ENCODE peak calls at places on chromosomes 1 and 21, in nine cellular contexts. V is mucosa of descending colon, T is upper lobe of right lung, P is epithelial cell of proximal tubule, E is AG09309, K is thoracic aorta, B is progenitor cell of endocrine pancreas, W is choroid plexus epithelial cell, G is astrocyte of the cerebellum. M is an unnamed sample.

GRCh38 chr1:20174937-20175666 is 10.8 kb upstream of the UBXN10 start:
- DNase-seq in V (no peak), T (no peak), P (no peak), E (no peak), K (no peak), B (no peak), W (no peak), G (no peak), M (no peak)

GRCh38 chr1:215146252-215146975 is 63.9 kb downstream of the KCNK2 start:
- DNase-seq in V (peak), T (no peak), P (no peak), E (no peak), K (no peak), B (no peak), W (peak), G (peak), M (no peak)

GRCh38 chr1:226690460-226690982 is 48.6 kb downstream of the ITPKB start:
- DNase-seq in V (no peak), T (no peak), P (no peak), E (no peak), K (no peak), B (no peak), W (no peak), G (no peak), M (no peak)

GRCh38 chr1:218171302-218171893 is 113.7 kb upstream of the RRP15 start:
- DNase-seq in V (no peak), T (no peak), P (no peak), E (peak), K (no peak), B (no peak), W (peak), G (peak), M (no peak)

GRCh38 chr21:46572850-46573249 is 32.0 kb downstream of the S100B start:
- DNase-seq in V (no peak), T (no peak), P (no peak), E (no peak), K (no peak), B (no peak), W (no peak), G (no peak), M (no peak)

GRCh38 chr1:68429233-68429804 is 20.4 kb downstream of the RPE65 start:
- DNase-seq in V (no peak), T (no peak), P (no peak), E (no peak), K (no peak), B (no peak), W (no peak), G (no peak), M (no peak)

GRCh38 chr1:117363591-117364048 is 3.6 kb upstream of the MAN1A2 start:
- DNase-seq in V (no peak), T (no peak), P (no peak), E (no peak), K (no peak), B (no peak), W (no peak), G (no peak), M (no peak)

GRCh38 chr21:43866233-43866632 is 1.2 kb downstream of the AGPAT3 start:
- DNase-seq in V (peak), T (no peak), P (no peak), E (peak), K (no peak), B (no peak), W (peak), G (peak), M (no peak)

GRCh38 chr1:201409440-201409839 is 10.3 kb upstream of the LAD1 start:
- DNase-seq in V (no peak), T (no peak), P (no peak), E (no peak), K (no peak), B (no peak), W (no peak), G (no peak), M (no peak)

GRCh38 chr21:35095859-35096291 is 46.8 kb upstream of the RUNX1 start:
- DNase-seq in V (no peak), T (no peak), P (no peak), E (peak), K (no peak), B (no peak), W (peak), G (no peak), M (no peak)

GRCh38 chr21:29870814-29871213 is 69.0 kb downstream of the GRIK1 start:
- DNase-seq in V (no peak), T (no peak), P (no peak), E (no peak), K (no peak), B (no peak), W (no peak), G (no peak), M (no peak)

GRCh38 chr1:154148787-154149186 is 6.1 kb downstream of the NUP210L start:
- DNase-seq in V (no peak), T (no peak), P (no peak), E (no peak), K (no peak), B (no peak), W (peak), G (no peak), M (no peak)

GRCh38 chr1:65075123-65075976 is 72.7 kb upstream of the AK4 start:
- DNase-seq in V (no peak), T (no peak), P (no peak), E (peak), K (no peak), B (peak), W (peak), G (no peak), M (no peak)

GRCh38 chr1:231695439-231696255 is 69.1 kb downstream of the DISC1 start:
- DNase-seq in V (no peak), T (no peak), P (no peak), E (no peak), K (no peak), B (no peak), W (peak), G (no peak), M (no peak)

GRCh38 chr1:41314781-41315481 is 46.3 kb upstream of the FOXO6 start:
- DNase-seq in V (no peak), T (no peak), P (no peak), E (no peak), K (no peak), B (no peak), W (peak), G (no peak), M (no peak)
- TF ChIP-seq CTCF in V (no peak), T (no peak), P (no peak), E (no peak), K (no peak), B (no peak), W (no peak), G (no peak), M (no peak)

DNA sequence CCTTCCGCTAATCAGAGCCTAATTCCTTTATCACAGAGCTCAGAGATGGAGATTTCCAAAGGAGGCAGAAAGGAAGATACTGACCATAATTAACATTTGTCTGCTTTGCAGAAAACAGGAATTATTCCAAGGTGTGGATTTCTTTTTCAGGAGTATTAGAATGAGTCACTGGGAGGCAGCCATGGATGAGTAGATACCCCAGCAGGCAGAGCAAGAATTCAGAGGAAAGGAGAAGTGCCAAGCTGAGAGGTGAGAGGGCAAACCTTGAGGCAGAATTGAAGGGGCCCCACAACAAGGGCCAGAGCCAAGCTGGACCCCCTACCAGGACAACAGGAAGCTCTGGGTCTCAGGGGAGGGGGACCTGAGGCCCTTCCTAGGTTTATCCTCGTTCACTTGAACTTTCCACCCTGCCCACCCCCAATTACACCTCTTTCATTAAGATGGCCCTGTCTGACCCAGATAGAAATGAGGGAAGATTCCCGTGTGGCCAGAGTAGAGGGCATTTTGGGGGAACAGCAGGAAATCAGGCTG is 33.2 kb downstream of the MATN1 start:
- DNase-seq in V (no peak), T (peak), P (no peak), E (no peak), K (no peak), B (no peak), W (no peak), G (no peak), M (no peak)
- TF ChIP-seq CTCF in V (no peak), T (no peak), P (no peak), E (no peak), K (no peak), B (no peak), W (no peak), G (no peak), M (no peak)

GRCh38 chr1:115764541-115764940 is 4.0 kb downstream of the CASQ2 start:
- DNase-seq in V (peak), T (no peak), P (no peak), E (no peak), K (no peak), B (no peak), W (peak), G (no peak), M (no peak)
- TF ChIP-seq CTCF in V (no peak), T (peak), P (peak), E (peak), K (no peak), B (peak), W (peak), G (peak), M (peak)

DNA sequence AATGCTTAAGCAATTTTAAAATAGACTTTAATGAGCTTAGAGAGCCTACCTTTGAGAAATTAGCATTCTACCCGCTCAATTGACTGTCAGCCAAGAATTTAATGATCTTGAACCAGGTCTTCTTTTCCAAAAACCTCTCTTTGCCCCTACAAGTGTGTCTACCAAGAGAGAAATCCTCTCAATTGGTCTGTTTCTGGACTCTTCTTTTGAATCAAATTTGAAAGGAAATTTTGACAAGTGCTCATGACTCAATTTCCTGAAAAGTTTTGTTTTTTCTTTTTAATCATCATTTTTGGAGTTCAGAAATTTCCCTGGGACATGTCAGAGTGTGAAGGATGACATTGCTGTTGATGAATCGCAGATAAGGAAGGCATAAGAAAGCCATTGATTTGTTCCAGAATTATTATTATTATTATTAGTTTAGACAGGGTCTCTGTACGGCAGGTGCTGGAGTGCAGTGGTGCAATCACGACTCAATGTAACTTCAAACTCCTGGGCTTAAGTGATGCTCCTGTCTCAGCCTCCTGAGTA is 88.2 kb upstream of the AKT3 start:
- DNase-seq in V (no peak), T (no peak), P (no peak), E (no peak), K (no peak), B (no peak), W (no peak), G (no peak), M (no peak)
- TF ChIP-seq CTCF in V (no peak), T (no peak), P (no peak), E (no peak), K (no peak), B (no peak), W (no peak), G (no peak), M (no peak)

GRCh38 chr1:208153386-208153785 is 90.8 kb downstream of the PLXNA2 start:
- DNase-seq in V (no peak), T (no peak), P (no peak), E (no peak), K (no peak), B (no peak), W (no peak), G (no peak), M (no peak)

GRCh38 chr1:208155243-208155642 is 88.9 kb downstream of the PLXNA2 start:
- DNase-seq in V (no peak), T (no peak), P (no peak), E (no peak), K (no peak), B (no peak), W (no peak), G (no peak), M (no peak)

GRCh38 chr1:208156310-208156709 is 87.9 kb downstream of the PLXNA2 start:
- DNase-seq in V (no peak), T (no peak), P (no peak), E (no peak), K (no peak), B (no peak), W (no peak), G (no peak), M (no peak)

GRCh38 chr1:208154040-208154439 is 90.1 kb downstream of the PLXNA2 start:
- DNase-seq in V (peak), T (no peak), P (no peak), E (no peak), K (no peak), B (no peak), W (no peak), G (no peak), M (no peak)

DNA sequence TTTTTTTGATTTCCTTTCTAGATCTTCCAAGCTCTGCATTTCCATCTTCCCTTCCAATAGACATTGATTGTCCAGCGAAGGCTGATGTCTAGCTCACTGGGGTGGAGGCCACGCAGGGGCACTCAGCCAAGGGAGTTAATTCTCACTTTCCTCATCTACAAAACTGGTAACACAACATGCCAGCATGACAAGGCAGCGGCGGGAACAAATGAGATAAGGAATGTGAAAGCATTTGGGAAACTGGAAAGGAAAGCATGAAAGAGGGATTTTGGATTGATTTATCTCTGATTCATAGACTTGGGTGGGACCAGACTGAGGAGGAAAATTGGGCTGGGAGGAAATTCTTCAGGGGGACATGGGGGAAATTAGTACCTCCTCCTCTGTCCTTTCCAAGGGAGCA is 89.5 kb downstream of the PLXNA2 start:
- DNase-seq in V (peak), T (no peak), P (no peak), E (no peak), K (no peak), B (no peak), W (no peak), G (no peak), M (no peak)
- TF ChIP-seq CTCF in V (no peak), T (no peak), P (no peak), E (no peak), K (no peak), B (no peak), W (no peak), G (no peak), M (no peak)

GRCh38 chr1:72284398-72285073 is 2.2 kb upstream of the NEGR1 start:
- DNase-seq in V (peak), T (peak), P (peak), E (peak), K (no peak), B (peak), W (peak), G (peak), M (no peak)
- TF ChIP-seq CTCF in V (no peak), T (no peak), P (peak), E (peak), K (no peak), B (peak), W (peak), G (no peak), M (no peak)

GRCh38 chr1:236812334-236813030 is 17.4 kb downstream of the MTR start:
- DNase-seq in V (no peak), T (no peak), P (no peak), E (no peak), K (no peak), B (no peak), W (no peak), G (no peak), M (no peak)

GRCh38 chr1:236808005-236808404 is 12.9 kb downstream of the MTR start:
- DNase-seq in V (no peak), T (no peak), P (peak), E (no peak), K (no peak), B (no peak), W (no peak), G (no peak), M (no peak)

GRCh38 chr1:236809133-236809532 is 14.0 kb downstream of the MTR start:
- DNase-seq in V (no peak), T (no peak), P (no peak), E (no peak), K (no peak), B (no peak), W (peak), G (no peak), M (no peak)

GRCh38 chr1:236808564-236809130 is 13.6 kb downstream of the MTR start:
- DNase-seq in V (no peak), T (no peak), P (peak), E (no peak), K (no peak), B (no peak), W (peak), G (no peak), M (no peak)

DNA sequence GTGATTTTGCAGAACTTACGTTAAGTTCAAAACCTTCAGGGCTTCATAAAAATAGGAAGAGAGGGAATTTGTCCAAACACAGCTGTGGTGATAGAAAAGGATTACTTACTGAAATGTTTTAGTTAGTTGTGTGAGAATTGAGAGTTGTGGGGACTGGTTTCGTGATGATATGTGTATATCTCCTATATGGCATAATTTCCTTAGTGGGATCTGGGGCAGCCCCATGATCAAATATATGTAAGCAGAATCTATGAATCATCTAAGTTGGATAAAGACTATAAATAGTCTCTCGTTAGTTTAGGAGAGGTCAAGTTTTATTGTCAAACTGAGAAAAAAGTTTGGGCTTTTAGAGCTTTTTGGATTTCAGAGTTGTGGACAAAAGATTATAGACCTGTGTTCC is 14.9 kb downstream of the MTR start:
- DNase-seq in V (no peak), T (no peak), P (no peak), E (no peak), K (no peak), B (no peak), W (no peak), G (no peak), M (no peak)
- TF ChIP-seq CTCF in V (no peak), T (no peak), P (no peak), E (no peak), K (no peak), B (no peak), W (no peak), G (no peak), M (no peak)

DNA sequence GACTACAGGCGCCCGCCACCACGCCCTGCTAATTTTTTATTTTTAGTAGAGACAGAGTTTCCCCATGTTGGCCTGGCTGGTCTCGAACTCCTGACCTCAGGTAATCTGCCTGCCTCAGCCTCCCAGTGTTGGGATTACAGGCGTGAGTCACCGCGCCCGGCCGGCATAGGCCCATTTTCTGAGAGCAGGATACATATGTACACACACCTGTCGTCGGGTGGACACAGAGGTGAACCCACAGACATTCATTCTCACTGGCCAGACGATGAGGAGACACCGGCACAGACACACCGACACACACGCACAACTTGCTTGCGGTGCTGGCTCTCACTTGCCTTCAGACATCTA is 664 bp downstream of the PTCH2 start:
- DNase-seq in V (no peak), T (peak), P (no peak), E (no peak), K (no peak), B (no peak), W (no peak), G (no peak), M (no peak)
- TF ChIP-seq CTCF in V (no peak), T (no peak), P (no peak), E (no peak), K (no peak), B (no peak), W (no peak), G (no peak), M (no peak)

GRCh38 chr1:58017641-58018040 is 528.9 kb downstream of the OMA1 start:
- DNase-seq in V (no peak), T (no peak), P (no peak), E (no peak), K (no peak), B (no peak), W (no peak), G (no peak), M (no peak)
- TF ChIP-seq CTCF in V (no peak), T (no peak), P (no peak), E (no peak), K (no peak), B (no peak), W (no peak), G (no peak), M (no peak)

DNA sequence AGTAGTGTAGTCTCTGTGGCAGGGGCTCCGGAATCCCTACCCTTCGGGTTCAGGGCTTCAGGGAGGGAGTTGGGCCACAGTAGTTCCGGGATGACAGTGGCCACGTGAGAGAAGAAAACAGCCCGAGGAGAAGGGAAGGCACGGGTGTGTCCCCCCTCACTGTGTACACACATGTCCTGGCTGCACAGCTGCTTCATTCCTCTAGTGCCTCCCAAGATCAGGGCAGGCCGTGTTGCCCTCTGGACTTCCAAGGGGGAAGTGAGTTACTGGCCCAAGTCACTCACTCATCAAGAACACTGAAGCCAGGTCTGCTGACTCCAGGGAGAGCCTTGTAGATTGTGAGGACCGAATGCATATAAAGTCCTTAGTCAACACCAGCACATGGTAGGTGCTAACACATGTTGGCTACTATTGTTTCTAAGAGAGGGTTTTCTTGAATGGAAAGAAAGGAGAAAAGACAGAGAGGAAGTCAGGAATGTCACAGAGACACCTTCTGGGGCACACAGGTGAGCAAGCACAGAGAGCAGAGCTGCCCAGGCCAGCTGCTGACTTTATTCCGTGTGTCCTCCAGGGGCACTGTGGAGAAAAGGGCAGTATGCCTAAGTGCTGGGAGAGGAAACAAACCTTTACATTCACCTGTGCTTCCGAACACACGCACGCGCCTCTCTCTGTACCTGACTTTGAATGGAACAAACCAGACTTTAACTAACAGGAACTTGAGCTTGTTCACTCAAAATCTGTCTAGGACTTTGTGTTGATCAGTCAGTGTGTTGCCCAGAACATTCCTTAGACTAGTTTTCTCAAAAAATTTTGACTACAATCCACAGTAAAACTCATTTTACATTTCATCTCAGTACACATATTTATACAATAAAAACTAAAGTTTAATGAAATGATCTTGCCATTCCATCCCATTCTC is 40.0 kb downstream of the LHX4 start:
- DNase-seq in V (peak), T (no peak), P (no peak), E (no peak), K (no peak), B (no peak), W (no peak), G (no peak), M (peak)
- TF ChIP-seq CTCF in V (peak), T (no peak), P (peak), E (peak), K (no peak), B (peak), W (peak), G (peak), M (no peak)

M was measured in mesothelial cell of epicardium.